ENCODE peak calls at places on chromosomes 5 and 9, in five cellular contexts. One of them, this sample, is unnamed.

GRCh38 chr9:130446111-130446861 is 1.5 kb downstream of the ASS1 start:
- DNase-seq in mesendoderm: peak; percentile 74
- DNase-seq in left ventricle myocardium inferior: peak; percentile 89
- DNase-seq in CD4-positive, CD25-positive, alpha-beta regulatory T cell: no peak
- DNase-seq in colonic mucosa: peak; percentile 57
- DNase-seq in this sample: peak; percentile 93

GRCh38 chr5:35773936-35774335 is 82.8 kb upstream of the IL7R start:
- DNase-seq in mesendoderm: no peak
- DNase-seq in colonic mucosa: no peak
- DNase-seq in left ventricle myocardium inferior: no peak
- DNase-seq in CD4-positive, CD25-positive, alpha-beta regulatory T cell: no peak
- DNase-seq in this sample: no peak

GRCh38 chr5:5126444-5126843 is 13.7 kb upstream of the ADAMTS16 start:
- DNase-seq in CD4-positive, CD25-positive, alpha-beta regulatory T cell: no peak
- DNase-seq in mesendoderm: no peak
- DNase-seq in colonic mucosa: no peak
- DNase-seq in left ventricle myocardium inferior: no peak
- DNase-seq in this sample: no peak

GRCh38 chr9:68473790-68474189 is 66.9 kb downstream of the TMEM252 start:
- DNase-seq in left ventricle myocardium inferior: no peak
- DNase-seq in colonic mucosa: no peak
- DNase-seq in mesendoderm: no peak
- DNase-seq in CD4-positive, CD25-positive, alpha-beta regulatory T cell: no peak
- DNase-seq in this sample: no peak

GRCh38 chr9:362936-363335 is 148.3 kb downstream of the DOCK8 start:
- DNase-seq in CD4-positive, CD25-positive, alpha-beta regulatory T cell: no peak
- DNase-seq in left ventricle myocardium inferior: no peak
- DNase-seq in colonic mucosa: no peak
- DNase-seq in mesendoderm: no peak
- DNase-seq in this sample: no peak

GRCh38 chr9:135926402-135927194 is 19.3 kb upstream of the CAMSAP1 start:
- DNase-seq in CD4-positive, CD25-positive, alpha-beta regulatory T cell: no peak
- DNase-seq in left ventricle myocardium inferior: no peak
- DNase-seq in mesendoderm: peak; percentile 27
- DNase-seq in colonic mucosa: no peak
- DNase-seq in this sample: peak; percentile 74

GRCh38 chr5:63960646-63961045 is 1.6 kb downstream of the HTR1A start:
- DNase-seq in CD4-positive, CD25-positive, alpha-beta regulatory T cell: no peak
- DNase-seq in mesendoderm: no peak
- DNase-seq in colonic mucosa: no peak
- DNase-seq in left ventricle myocardium inferior: no peak
- DNase-seq in this sample: no peak

GRCh38 chr9:131420913-131421312 is 27.0 kb downstream of the PRRC2B start:
- DNase-seq in left ventricle myocardium inferior: no peak
- DNase-seq in colonic mucosa: no peak
- DNase-seq in mesendoderm: peak; percentile 74
- DNase-seq in CD4-positive, CD25-positive, alpha-beta regulatory T cell: no peak
- DNase-seq in this sample: no peak

GRCh38 chr5:77211691-77212047 is 1.2 kb downstream of the PDE8B start:
- DNase-seq in colonic mucosa: no peak
- DNase-seq in CD4-positive, CD25-positive, alpha-beta regulatory T cell: no peak
- DNase-seq in mesendoderm: no peak
- DNase-seq in left ventricle myocardium inferior: no peak
- DNase-seq in this sample: no peak

GRCh38 chr9:93207326-93207814 is 23.4 kb downstream of the WNK2 start:
- DNase-seq in colonic mucosa: no peak
- DNase-seq in left ventricle myocardium inferior: peak; percentile 64
- DNase-seq in mesendoderm: no peak
- DNase-seq in CD4-positive, CD25-positive, alpha-beta regulatory T cell: no peak
- DNase-seq in this sample: peak; percentile 54

GRCh38 chr5:32369542-32370155 is 56.9 kb upstream of the MTMR12 start:
- DNase-seq in CD4-positive, CD25-positive, alpha-beta regulatory T cell: no peak
- DNase-seq in mesendoderm: no peak
- DNase-seq in left ventricle myocardium inferior: no peak
- DNase-seq in colonic mucosa: no peak
- DNase-seq in this sample: no peak

GRCh38 chr9:84953797-84954695 is 284.5 kb downstream of the NTRK2 start:
- DNase-seq in mesendoderm: peak; percentile 81
- DNase-seq in left ventricle myocardium inferior: peak; percentile 77
- DNase-seq in colonic mucosa: peak; percentile 86
- DNase-seq in CD4-positive, CD25-positive, alpha-beta regulatory T cell: no peak
- DNase-seq in this sample: peak; percentile 83

GRCh38 chr5:56615750-56616149 is 199.6 kb upstream of the MAP3K1 start:
- DNase-seq in mesendoderm: no peak
- DNase-seq in colonic mucosa: no peak
- DNase-seq in CD4-positive, CD25-positive, alpha-beta regulatory T cell: no peak
- DNase-seq in left ventricle myocardium inferior: no peak
- DNase-seq in this sample: no peak

GRCh38 chr5:145925803-145926202 is 10.6 kb upstream of the SH3RF2 start:
- DNase-seq in CD4-positive, CD25-positive, alpha-beta regulatory T cell: no peak
- DNase-seq in colonic mucosa: no peak
- DNase-seq in mesendoderm: no peak
- DNase-seq in left ventricle myocardium inferior: no peak
- DNase-seq in this sample: no peak

GRCh38 chr9:37002036-37002412 is 32.0 kb downstream of the PAX5 start:
- DNase-seq in CD4-positive, CD25-positive, alpha-beta regulatory T cell: no peak
- DNase-seq in mesendoderm: no peak
- DNase-seq in left ventricle myocardium inferior: no peak
- DNase-seq in colonic mucosa: no peak
- DNase-seq in this sample: no peak

GRCh38 chr9:72147676-72148075 is 1.6 kb upstream of the GDA start:
- DNase-seq in left ventricle myocardium inferior: no peak
- DNase-seq in mesendoderm: no peak
- DNase-seq in colonic mucosa: no peak
- DNase-seq in CD4-positive, CD25-positive, alpha-beta regulatory T cell: no peak
- DNase-seq in this sample: no peak

GRCh38 chr5:134455466-134455865 is 43.8 kb upstream of the CDKN2AIPNL start:
- DNase-seq in left ventricle myocardium inferior: no peak
- DNase-seq in colonic mucosa: no peak
- DNase-seq in mesendoderm: no peak
- DNase-seq in CD4-positive, CD25-positive, alpha-beta regulatory T cell: no peak
- DNase-seq in this sample: no peak

GRCh38 chr5:124613273-124613953 is 133.0 kb downstream of the ZNF608 start:
- DNase-seq in colonic mucosa: no peak
- DNase-seq in CD4-positive, CD25-positive, alpha-beta regulatory T cell: no peak
- DNase-seq in mesendoderm: no peak
- DNase-seq in left ventricle myocardium inferior: no peak
- DNase-seq in this sample: no peak

GRCh38 chr5:88938488-88938887 is 55.5 kb upstream of the MEF2C start:
- DNase-seq in left ventricle myocardium inferior: no peak
- DNase-seq in CD4-positive, CD25-positive, alpha-beta regulatory T cell: no peak
- DNase-seq in mesendoderm: no peak
- DNase-seq in colonic mucosa: no peak
- DNase-seq in this sample: no peak

DNA sequence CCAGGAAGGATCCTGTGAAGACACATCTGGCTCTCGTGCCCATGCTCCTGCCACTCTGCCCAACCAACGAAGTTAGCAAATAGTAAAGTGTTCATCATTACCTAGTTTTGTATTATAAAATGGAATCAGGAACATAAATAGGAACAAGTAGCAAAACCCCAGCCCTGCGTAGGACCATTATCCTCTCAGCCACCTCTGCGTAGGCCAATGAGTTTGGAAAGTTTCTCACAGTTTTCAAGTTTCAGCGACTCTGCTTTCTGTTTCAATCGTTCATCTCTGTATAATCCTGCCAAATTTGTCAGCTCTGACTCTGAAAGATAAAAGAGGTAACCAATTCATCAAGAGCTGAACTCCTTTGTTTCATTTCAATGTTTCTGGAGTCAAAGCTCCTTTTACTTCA is 10.1 kb upstream of the SPATA24 start:
- DNase-seq in mesendoderm: no peak
- DNase-seq in left ventricle myocardium inferior: no peak
- DNase-seq in CD4-positive, CD25-positive, alpha-beta regulatory T cell: no peak
- DNase-seq in colonic mucosa: no peak
- DNase-seq in this sample: no peak
- H3K4me1 ChIP-seq in mesendoderm: no peaks in the 10 kb centered on the region
- H3K4me1 ChIP-seq in left ventricle myocardium inferior: peaks cover 75% of the 10 kb centered on the region
- H3K4me1 ChIP-seq in CD4-positive, CD25-positive, alpha-beta regulatory T cell: peaks cover 30% of the 10 kb centered on the region
- H3K4me1 ChIP-seq in colonic mucosa: peaks cover 7% of the 10 kb centered on the region
- H3K4me1 ChIP-seq in this sample: peaks cover 17% of the 10 kb centered on the region

GRCh38 chr5:154698681-154699275 is 56.4 kb upstream of the LARP1 start:
- DNase-seq in left ventricle myocardium inferior: no peak
- DNase-seq in CD4-positive, CD25-positive, alpha-beta regulatory T cell: no peak
- DNase-seq in mesendoderm: no peak
- DNase-seq in colonic mucosa: no peak
- DNase-seq in this sample: no peak
- H3K4me1 ChIP-seq in left ventricle myocardium inferior: peaks cover 33% of the 10 kb centered on the region
- H3K4me1 ChIP-seq in CD4-positive, CD25-positive, alpha-beta regulatory T cell: no peaks in the 10 kb centered on the region
- H3K4me1 ChIP-seq in mesendoderm: peaks cover 8% of the 10 kb centered on the region
- H3K4me1 ChIP-seq in colonic mucosa: no peaks in the 10 kb centered on the region
- H3K4me1 ChIP-seq in this sample: no peaks in the 10 kb centered on the region

GRCh38 chr5:132462856-132463745 is 27.5 kb downstream of the IRF1 start:
- DNase-seq in CD4-positive, CD25-positive, alpha-beta regulatory T cell: no peak
- DNase-seq in mesendoderm: no peak
- DNase-seq in left ventricle myocardium inferior: no peak
- DNase-seq in colonic mucosa: no peak
- DNase-seq in this sample: no peak
- H3K4me1 ChIP-seq in CD4-positive, CD25-positive, alpha-beta regulatory T cell: peaks cover 85% of the 10 kb centered on the region
- H3K4me1 ChIP-seq in mesendoderm: peaks cover 7% of the 10 kb centered on the region
- H3K4me1 ChIP-seq in left ventricle myocardium inferior: peaks cover 95% of the 10 kb centered on the region
- H3K4me1 ChIP-seq in colonic mucosa: peaks cover 44% of the 10 kb centered on the region
- H3K4me1 ChIP-seq in this sample: no peaks in the 10 kb centered on the region

DNA sequence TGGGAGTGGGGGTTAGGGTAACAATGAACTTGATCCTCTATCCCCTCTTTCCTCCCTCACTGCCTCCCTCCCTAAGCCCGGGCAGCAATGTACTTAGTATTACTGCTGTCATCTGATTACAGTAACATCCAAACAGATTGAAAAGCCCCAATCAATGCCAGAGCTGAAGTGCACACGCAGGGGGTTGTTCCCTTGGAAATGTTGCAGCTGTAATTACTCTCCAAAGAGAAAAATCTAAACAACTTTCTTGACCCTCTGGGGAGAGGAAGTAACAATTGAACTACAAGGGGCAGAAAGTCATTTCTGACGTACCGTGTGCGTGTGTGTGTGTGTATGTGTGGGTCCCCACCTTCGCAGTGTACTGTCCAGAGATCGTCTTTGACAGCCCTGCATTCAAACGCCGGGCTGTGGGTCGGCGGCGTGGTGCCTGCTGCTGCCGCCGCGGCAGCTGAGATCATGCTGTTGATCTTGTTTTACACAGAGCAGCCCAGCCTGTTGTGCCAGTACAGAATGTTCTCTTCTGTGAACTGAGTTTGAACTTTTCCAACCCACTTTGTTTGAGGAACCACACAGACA is 66.0 kb upstream of the KLF9 start:
- DNase-seq in left ventricle myocardium inferior: peak; percentile 88
- DNase-seq in mesendoderm: no peak
- DNase-seq in colonic mucosa: peak; percentile 70
- DNase-seq in CD4-positive, CD25-positive, alpha-beta regulatory T cell: no peak
- DNase-seq in this sample: peak; percentile 94
- H3K4me1 ChIP-seq in left ventricle myocardium inferior: peaks cover 96% of the 10 kb centered on the region
- H3K4me1 ChIP-seq in mesendoderm: peaks cover 2% of the 10 kb centered on the region
- H3K4me1 ChIP-seq in colonic mucosa: peaks cover 5% of the 10 kb centered on the region
- H3K4me1 ChIP-seq in CD4-positive, CD25-positive, alpha-beta regulatory T cell: peaks cover 2% of the 10 kb centered on the region
- H3K4me1 ChIP-seq in this sample: peaks cover 60% of the 10 kb centered on the region

DNA sequence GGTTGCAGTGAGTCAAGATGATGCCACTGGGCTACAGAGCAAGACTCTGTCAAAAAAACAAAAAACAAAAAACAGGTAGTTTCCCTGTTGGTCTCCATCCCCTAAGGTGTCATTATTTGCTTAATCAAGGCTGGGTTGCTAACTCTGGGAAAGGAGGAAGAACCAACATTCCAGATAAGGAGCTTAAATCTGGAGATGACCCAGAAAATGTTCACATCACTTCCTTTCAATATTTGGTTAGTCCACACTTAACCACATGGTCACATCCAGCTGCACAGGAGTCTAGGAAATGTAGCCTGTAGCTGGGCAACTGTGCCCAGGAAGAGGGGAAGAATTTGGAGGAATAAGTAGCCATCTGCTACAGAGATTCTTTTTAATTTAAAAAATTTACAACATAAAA is 25.9 kb upstream of the MEGF9 start:
- DNase-seq in left ventricle myocardium inferior: no peak
- DNase-seq in mesendoderm: no peak
- DNase-seq in colonic mucosa: no peak
- DNase-seq in CD4-positive, CD25-positive, alpha-beta regulatory T cell: no peak
- DNase-seq in this sample: no peak
- H3K4me1 ChIP-seq in left ventricle myocardium inferior: peaks cover 5% of the 10 kb centered on the region
- H3K4me1 ChIP-seq in mesendoderm: peaks cover 1% of the 10 kb centered on the region
- H3K4me1 ChIP-seq in colonic mucosa: no peaks in the 10 kb centered on the region
- H3K4me1 ChIP-seq in CD4-positive, CD25-positive, alpha-beta regulatory T cell: no peaks in the 10 kb centered on the region
- H3K4me1 ChIP-seq in this sample: peaks cover 3% of the 10 kb centered on the region

DNA sequence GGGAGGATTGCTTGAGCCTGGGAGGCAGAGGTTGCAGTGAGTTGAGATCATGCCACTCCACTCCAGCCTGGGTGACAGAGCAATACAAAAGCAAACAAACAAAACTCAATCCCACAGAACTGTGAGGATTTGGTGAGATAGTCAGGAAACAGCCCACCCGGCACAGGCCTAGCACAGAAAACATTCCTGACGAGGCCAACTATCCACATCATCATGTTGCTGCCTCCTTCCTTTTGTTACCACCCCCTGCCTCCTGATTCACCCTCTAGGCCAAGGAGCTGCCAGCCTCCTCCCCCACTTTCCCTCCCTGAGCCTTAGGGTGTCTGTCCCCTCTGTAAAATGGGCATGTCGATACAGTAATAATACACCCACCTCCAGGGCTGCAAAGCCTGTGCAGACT is 39.0 kb downstream of the STK10 start:
- DNase-seq in mesendoderm: no peak
- DNase-seq in colonic mucosa: no peak
- DNase-seq in left ventricle myocardium inferior: no peak
- DNase-seq in CD4-positive, CD25-positive, alpha-beta regulatory T cell: no peak
- DNase-seq in this sample: no peak
- H3K4me1 ChIP-seq in mesendoderm: peaks cover 1% of the 10 kb centered on the region
- H3K4me1 ChIP-seq in colonic mucosa: peaks cover 5% of the 10 kb centered on the region
- H3K4me1 ChIP-seq in left ventricle myocardium inferior: peaks cover 41% of the 10 kb centered on the region
- H3K4me1 ChIP-seq in CD4-positive, CD25-positive, alpha-beta regulatory T cell: peaks cover 70% of the 10 kb centered on the region
- H3K4me1 ChIP-seq in this sample: no peaks in the 10 kb centered on the region

GRCh38 chr5:179271821-179272325 is 73.4 kb downstream of the ADAMTS2 start:
- DNase-seq in CD4-positive, CD25-positive, alpha-beta regulatory T cell: no peak
- DNase-seq in colonic mucosa: no peak
- DNase-seq in mesendoderm: no peak
- DNase-seq in left ventricle myocardium inferior: no peak
- DNase-seq in this sample: peak; percentile 59
- H3K4me1 ChIP-seq in CD4-positive, CD25-positive, alpha-beta regulatory T cell: no peaks in the 10 kb centered on the region
- H3K4me1 ChIP-seq in colonic mucosa: no peaks in the 10 kb centered on the region
- H3K4me1 ChIP-seq in mesendoderm: no peaks in the 10 kb centered on the region
- H3K4me1 ChIP-seq in left ventricle myocardium inferior: peaks cover 42% of the 10 kb centered on the region
- H3K4me1 ChIP-seq in this sample: peaks cover 8% of the 10 kb centered on the region

This sample was measured in tibial artery.